ENCODE peak calls at places on chromosomes 3 and 15, in nine cellular contexts. B, S, M, U, H, E, K, N and Y are unnamed samples.

GRCh38 chr3:114178770-114179368 is at the start of gene DRD3:
- DNase-seq in B (peak; percentile 56), S (peak; percentile 44), M (no peak), U (no peak), H (no peak), E (peak; percentile 5), K (peak; percentile 6), N (peak; percentile 55), Y (no peak)

GRCh38 chr15:83287541-83288027 is 3.1 kb upstream of the BNC1 start:
- DNase-seq in B (peak; percentile 97), S (peak; percentile 98), M (no peak), U (no peak), H (no peak), E (no peak), K (no peak), N (peak; percentile 96), Y (no peak)

GRCh38 chr3:140176526-140176925 is 241.5 kb downstream of the CLSTN2 start:
- DNase-seq in B (peak; percentile 42), S (no peak), M (no peak), U (no peak), H (no peak), E (no peak), K (no peak), N (peak; percentile 4), Y (no peak)

GRCh38 chr3:105277656-105278055 is 89.1 kb upstream of the ALCAM start:
- DNase-seq in B (peak; percentile 62), S (peak; percentile 41), M (no peak), U (no peak), H (no peak), E (no peak), K (no peak), N (no peak), Y (no peak)

GRCh38 chr15:66287461-66288055 is 5.8 kb upstream of the DIS3L start:
- DNase-seq in B (peak; percentile 69), S (peak; percentile 14), M (no peak), U (no peak), H (no peak), E (no peak), K (peak; percentile 31), N (no peak), Y (no peak)

GRCh38 chr3:184005981-184006507 is 11.6 kb downstream of the ABCC5 start:
- DNase-seq in B (peak; percentile 14), S (peak; percentile 37), M (no peak), U (peak; percentile 85), H (peak; percentile 69), E (no peak), K (peak; percentile 2), N (no peak), Y (peak; percentile 94)

GRCh38 chr3:71784914-71785593 is at the start of gene PROK2:
- DNase-seq in B (no peak), S (no peak), M (no peak), U (peak; percentile 54), H (peak; percentile 76), E (no peak), K (peak; percentile 3), N (no peak), Y (no peak)

GRCh38 chr3:87359807-87360206 is 83.4 kb upstream of the POU1F1 start:
- DNase-seq in B (no peak), S (no peak), M (no peak), U (no peak), H (no peak), E (no peak), K (no peak), N (no peak), Y (peak; percentile 24)

GRCh38 chr15:100779331-100780207 is 100.1 kb upstream of the ALDH1A3 start:
- DNase-seq in B (no peak), S (no peak), M (no peak), U (no peak), H (no peak), E (no peak), K (no peak), N (no peak), Y (no peak)

GRCh38 chr3:117919611-117920010 is 1115.0 kb downstream of the IGSF11 start:
- DNase-seq in B (no peak), S (no peak), M (no peak), U (no peak), H (no peak), E (no peak), K (no peak), N (no peak), Y (no peak)

GRCh38 chr3:16536344-16536663 is 22.8 kb upstream of the RFTN1 start:
- DNase-seq in B (no peak), S (no peak), M (no peak), U (no peak), H (no peak), E (no peak), K (no peak), N (no peak), Y (no peak)

GRCh38 chr15:66755298-66756068 is 53.4 kb downstream of the SMAD6 start:
- DNase-seq in B (no peak), S (no peak), M (no peak), U (no peak), H (no peak), E (no peak), K (no peak), N (no peak), Y (no peak)

GRCh38 chr3:173743111-173743510 is 345.6 kb downstream of the NLGN1 start:
- DNase-seq in B (peak; percentile 59), S (peak; percentile 47), M (no peak), U (no peak), H (no peak), E (no peak), K (no peak), N (no peak), Y (no peak)

GRCh38 chr3:12455740-12456139 is 28.5 kb upstream of the TSEN2 start:
- DNase-seq in B (no peak), S (no peak), M (no peak), U (no peak), H (no peak), E (no peak), K (no peak), N (no peak), Y (no peak)

GRCh38 chr3:197374951-197375560 is 76.6 kb upstream of the DLG1 start:
- DNase-seq in B (no peak), S (no peak), M (no peak), U (no peak), H (peak; percentile 3), E (no peak), K (no peak), N (no peak), Y (no peak)

GRCh38 chr3:68256635-68257034 is 602.2 kb upstream of the SUCLG2 start:
- DNase-seq in B (no peak), S (no peak), M (no peak), U (no peak), H (no peak), E (no peak), K (peak; percentile 7), N (no peak), Y (no peak)

GRCh38 chr3:125351814-125352456 is 23.2 kb downstream of the ZNF148 start:
- DNase-seq in B (peak; percentile 67), S (peak; percentile 71), M (no peak), U (no peak), H (no peak), E (no peak), K (peak; percentile 56), N (no peak), Y (no peak)

GRCh38 chr15:44554934-44555723 is 18.2 kb downstream of the EIF3J start:
- DNase-seq in B (no peak), S (no peak), M (no peak), U (no peak), H (no peak), E (no peak), K (no peak), N (no peak), Y (no peak)

GRCh38 chr15:24269166-24269571 is 406.4 kb upstream of the NPAP1 start:
- DNase-seq in B (no peak), S (no peak), M (no peak), U (no peak), H (no peak), E (no peak), K (no peak), N (no peak), Y (peak; percentile 53)

GRCh38 chr15:68428431-68428940 is 3.5 kb downstream of the ITGA11 start:
- DNase-seq in B (no peak), S (no peak), M (no peak), U (no peak), H (no peak), E (no peak), K (no peak), N (no peak), Y (no peak)
- H3K4me3 ChIP-seq in B (no peak overlapping the region), S (no peak overlapping the region), M (no peak overlapping the region), U (no peak overlapping the region), H (no peak overlapping the region), E (no peak overlapping the region), K (no peak overlapping the region), N (no peak overlapping the region), Y (no peak overlapping the region)

GRCh38 chr3:52834871-52835501 is at the start of gene MUSTN1:
- DNase-seq in B (no peak), S (peak; percentile 41), M (no peak), U (no peak), H (no peak), E (no peak), K (no peak), N (no peak), Y (no peak)
- H3K4me3 ChIP-seq in B (no peak within 1 kb of the TSS), S (no peak within 1 kb of the TSS), M (no peak within 1 kb of the TSS), U (peak within 1 kb of the TSS; percentile 28), H (no peak within 1 kb of the TSS), E (no peak within 1 kb of the TSS), K (no peak within 1 kb of the TSS), N (no peak within 1 kb of the TSS), Y (no peak within 1 kb of the TSS)

GRCh38 chr3:55742027-55742710 is 255.1 kb upstream of the WNT5A start:
- DNase-seq in B (no peak), S (peak; percentile 11), M (no peak), U (no peak), H (no peak), E (no peak), K (no peak), N (no peak), Y (no peak)

GRCh38 chr3:55750525-55750924 is 263.4 kb upstream of the WNT5A start:
- DNase-seq in B (peak; percentile 78), S (peak; percentile 87), M (no peak), U (peak; percentile 78), H (no peak), E (no peak), K (no peak), N (peak; percentile 74), Y (no peak)

GRCh38 chr3:55751730-55752129 is 264.6 kb upstream of the WNT5A start:
- DNase-seq in B (no peak), S (peak; percentile 4), M (no peak), U (no peak), H (no peak), E (no peak), K (no peak), N (no peak), Y (no peak)

GRCh38 chr3:55749036-55749435 is 261.9 kb upstream of the WNT5A start:
- DNase-seq in B (no peak), S (no peak), M (no peak), U (no peak), H (no peak), E (no peak), K (no peak), N (no peak), Y (no peak)

GRCh38 chr3:55746808-55747413 is 259.8 kb upstream of the WNT5A start:
- DNase-seq in B (peak; percentile 40), S (peak; percentile 17), M (no peak), U (no peak), H (no peak), E (no peak), K (peak; percentile 33), N (no peak), Y (no peak)
- H3K4me3 ChIP-seq in B (no peak overlapping the region), S (no peak overlapping the region), M (no peak overlapping the region), U (no peak overlapping the region), H (no peak overlapping the region), E (no peak overlapping the region), K (no peak overlapping the region), N (no peak overlapping the region), Y (no peak overlapping the region)

GRCh38 chr15:33068007-33068441 is 126.5 kb downstream of the FMN1 start:
- DNase-seq in B (no peak), S (no peak), M (no peak), U (peak; percentile 89), H (peak; percentile 40), E (no peak), K (no peak), N (no peak), Y (peak; percentile 89)
- H3K4me3 ChIP-seq in B (no peak overlapping the region), S (no peak overlapping the region), M (peak overlapping the region; percentile 13), U (peak overlapping the region; percentile 45), H (peak overlapping the region; percentile 37), E (peak overlapping the region; percentile 2), K (no peak overlapping the region), N (no peak overlapping the region), Y (no peak overlapping the region)